ENCODE peak calls at places on chromosome 3, in five cellular contexts. K, L, X, B and I are unnamed samples.

GRCh38 chr3:116046350-116046749 is 398.9 kb downstream of the LSAMP start:
- DNase-seq in K (no peak), L (no peak), X (no peak), B (no peak), I (no peak)

GRCh38 chr3:52090131-52090548 is 33.8 kb upstream of the DUSP7 start:
- DNase-seq in K (peak), L (peak), X (peak), B (no peak), I (peak)

GRCh38 chr3:172973799-172974198 is 167.2 kb downstream of the SPATA16 start:
- DNase-seq in K (no peak), L (no peak), X (no peak), B (no peak), I (no peak)

GRCh38 chr3:45367451-45367850 is 20.9 kb upstream of the LARS2 start:
- DNase-seq in K (no peak), L (peak), X (peak), B (no peak), I (peak)

GRCh38 chr3:45499529-45499928 is 95.0 kb upstream of the LIMD1 start:
- DNase-seq in K (no peak), L (peak), X (no peak), B (peak), I (peak)

GRCh38 chr3:69058180-69058946 is 6.2 kb upstream of the TMF1 start:
- DNase-seq in K (no peak), L (no peak), X (no peak), B (no peak), I (no peak)

GRCh38 chr3:123684636-123685035 is 99.8 kb upstream of the HACD2 start:
- DNase-seq in K (no peak), L (no peak), X (no peak), B (no peak), I (no peak)

GRCh38 chr3:43817081-43817480 is 126.3 kb downstream of the ABHD5 start:
- DNase-seq in K (no peak), L (no peak), X (no peak), B (no peak), I (no peak)

GRCh38 chr3:63940389-63940757 is 28.2 kb upstream of the SCAANT1 start:
- DNase-seq in K (no peak), L (peak), X (peak), B (no peak), I (peak)

GRCh38 chr3:22236490-22237271 is 485.7 kb upstream of the ZNF385D start:
- DNase-seq in K (no peak), L (no peak), X (no peak), B (no peak), I (no peak)

GRCh38 chr3:37290551-37290950 is 116.2 kb upstream of the LRRFIP2 start:
- DNase-seq in K (no peak), L (peak), X (peak), B (no peak), I (peak)

GRCh38 chr3:99747915-99748314 is 69.7 kb upstream of the CMSS1 start:
- DNase-seq in K (no peak), L (peak), X (no peak), B (no peak), I (peak)

GRCh38 chr3:168951368-168951767 is 712.1 kb downstream of the MECOM start:
- DNase-seq in K (no peak), L (no peak), X (no peak), B (no peak), I (no peak)

GRCh38 chr3:31142139-31142538 is 247.7 kb upstream of the GADL1 start:
- DNase-seq in K (no peak), L (no peak), X (no peak), B (no peak), I (no peak)

GRCh38 chr3:195811756-195812155 is at the start of gene MUC4:
- DNase-seq in K (no peak), L (no peak), X (no peak), B (no peak), I (no peak)

GRCh38 chr3:68256635-68257034 is 602.2 kb upstream of the SUCLG2 start:
- DNase-seq in K (no peak), L (no peak), X (no peak), B (peak), I (no peak)

GRCh38 chr3:170714562-170715535 is 129.0 kb upstream of the SLC7A14 start:
- DNase-seq in K (no peak), L (peak), X (peak), B (no peak), I (peak)

GRCh38 chr3:8509961-8510360 is 8.3 kb downstream of the LMCD1 start:
- DNase-seq in K (no peak), L (peak), X (peak), B (no peak), I (peak)

GRCh38 chr3:46107682-46108081 is 80.4 kb upstream of the XCR1 start:
- DNase-seq in K (no peak), L (no peak), X (no peak), B (no peak), I (no peak)